ENCODE peak calls at places on chromosomes 1 and 21, in four cellular contexts. R, C, H and P are unnamed samples.

GRCh38 chr1:23216771-23217420 is 406 bp downstream of the HTR1D start:
- DNase-seq in R (no peak), C (peak), H (peak), P (no peak)

GRCh38 chr1:119838255-119838654 is 27.0 kb upstream of the REG4 start:
- DNase-seq in R (no peak), C (no peak), H (no peak), P (no peak)

GRCh38 chr21:35252831-35253230 is 203.7 kb upstream of the RUNX1 start:
- DNase-seq in R (no peak), C (no peak), H (no peak), P (no peak)

GRCh38 chr1:248906741-248907661 is 966 bp downstream of the PGBD2 start:
- DNase-seq in R (no peak), C (no peak), H (no peak), P (peak)

GRCh38 chr1:162151900-162152829 is 82.7 kb downstream of the NOS1AP start:
- DNase-seq in R (no peak), C (no peak), H (no peak), P (no peak)

GRCh38 chr1:33256701-33257387 is 552 bp downstream of the ZNF362 start:
- DNase-seq in R (no peak), C (peak), H (peak), P (peak)

GRCh38 chr1:31523769-31524168 is 52.5 kb upstream of the TINAGL1 start:
- DNase-seq in R (no peak), C (no peak), H (no peak), P (no peak)

GRCh38 chr1:1177452-1178206 is 3.9 kb downstream of the TTLL10 start:
- DNase-seq in R (no peak), C (no peak), H (no peak), P (no peak)

GRCh38 chr1:46476673-46477072 is 13.0 kb upstream of the DMBX1 start:
- DNase-seq in R (no peak), C (no peak), H (no peak), P (no peak)

GRCh38 chr1:40476924-40477679 is at the start of gene ZFP69:
- DNase-seq in R (no peak), C (peak), H (peak), P (peak)

GRCh38 chr21:17497345-17497744 is 15.5 kb upstream of the CXADR start:
- DNase-seq in R (no peak), C (no peak), H (no peak), P (no peak)

GRCh38 chr1:3596663-3597598 is 14.4 kb downstream of the MEGF6 start:
- DNase-seq in R (no peak), C (no peak), H (no peak), P (no peak)

GRCh38 chr1:181676269-181676668 is 193.0 kb downstream of the CACNA1E start:
- DNase-seq in R (no peak), C (peak), H (no peak), P (peak)

GRCh38 chr1:97033949-97034348 is 312.4 kb downstream of the PTBP2 start:
- DNase-seq in R (no peak), C (no peak), H (no peak), P (no peak)

GRCh38 chr1:46487818-46488218 is 1.8 kb upstream of the DMBX1 start:
- DNase-seq in R (no peak), C (peak), H (no peak), P (peak)

GRCh38 chr21:34703566-34703965 is 34.8 kb downstream of the CLIC6 start:
- DNase-seq in R (no peak), C (no peak), H (no peak), P (no peak)

GRCh38 chr1:233790662-233791371 is 113.7 kb upstream of the SLC35F3 start:
- DNase-seq in R (peak), C (peak), H (no peak), P (peak)

GRCh38 chr1:29798699-29799566 is 562.6 kb downstream of the PTPRU start:
- DNase-seq in R (no peak), C (no peak), H (no peak), P (no peak)

GRCh38 chr1:85406887-85407593 is 57.9 kb downstream of the DDAH1 start:
- DNase-seq in R (peak), C (no peak), H (no peak), P (peak)

GRCh38 chr1:154801612-154802011 is 68.5 kb downstream of the KCNN3 start:
- DNase-seq in R (no peak), C (no peak), H (no peak), P (no peak)

GRCh38 chr1:218475275-218475674 is 130.1 kb downstream of the TGFB2 start:
- DNase-seq in R (no peak), C (no peak), H (no peak), P (no peak)

GRCh38 chr1:241654019-241654418 is 1.9 kb downstream of the WDR64 start:
- DNase-seq in R (no peak), C (no peak), H (no peak), P (no peak)

GRCh38 chr1:5099018-5099417 is 444.6 kb downstream of the AJAP1 start:
- DNase-seq in R (no peak), C (no peak), H (no peak), P (peak)

GRCh38 chr1:150970818-150971582 is 3.6 kb downstream of the CERS2 start:
- DNase-seq in R (no peak), C (no peak), H (no peak), P (no peak)

GRCh38 chr1:185735667-185736105 is 1.5 kb downstream of the HMCN1 start:
- DNase-seq in R (no peak), C (no peak), H (no peak), P (no peak)

GRCh38 chr1:25549273-25550154 is 6.1 kb downstream of the LDLRAP1 start:
- DNase-seq in R (no peak), C (peak), H (peak), P (no peak)